ENCODE peak calls at places on chromosome 2, in seven cellular contexts. U is esophagus squamous epithelium; O is stimulated activated CD4-positive, alpha-beta T cell treated with anti-CD3 and anti-CD28 coated beads, TNF-alpha, amount 100 ng/mL, for 24 hours; Z is heart right ventricle; I is T-cell; G is iPS-NIHi11; H is ELR. B is an unnamed sample.

GRCh38 chr2:64789466-64790320 is 136.0 kb upstream of the SERTAD2 start:
- DNase-seq in U (no peak), O (no peak), Z (no peak), I (no peak), G (no peak), H (no peak), B (no peak)

GRCh38 chr2:96111823-96112500 is 4.4 kb downstream of the ADRA2B start:
- DNase-seq in U (no peak), O (no peak), Z (no peak), I (no peak), G (no peak), H (no peak), B (no peak)

GRCh38 chr2:144648837-144649485 is 129.0 kb upstream of the ZEB2 start:
- DNase-seq in U (no peak), O (no peak), Z (no peak), I (no peak), G (peak; percentile 29), H (no peak), B (peak; percentile 72)

GRCh38 chr2:149441255-149441654 is 110.9 kb downstream of the LYPD6 start:
- DNase-seq in U (no peak), O (no peak), Z (no peak), I (no peak), G (no peak), H (no peak), B (no peak)

GRCh38 chr2:233961905-233962304 is 44.7 kb downstream of the TRPM8 start:
- DNase-seq in U (no peak), O (no peak), Z (no peak), I (no peak), G (no peak), H (no peak), B (no peak)

GRCh38 chr2:43445781-43446180 is 150.1 kb downstream of the THADA start:
- DNase-seq in U (no peak), O (no peak), Z (no peak), I (no peak), G (no peak), H (no peak), B (no peak)

GRCh38 chr2:181546086-181546485 is 88.9 kb downstream of the ITGA4 start:
- DNase-seq in U (no peak), O (no peak), Z (no peak), I (no peak), G (no peak), H (peak; percentile 63), B (no peak)

GRCh38 chr2:232937278-232937906 is 67.3 kb downstream of the SNORC start:
- DNase-seq in U (no peak), O (no peak), Z (no peak), I (no peak), G (no peak), H (peak; percentile 69), B (no peak)

GRCh38 chr2:48589170-48589767 is 28.4 kb upstream of the GTF2A1L start:
- DNase-seq in U (no peak), O (no peak), Z (no peak), I (no peak), G (peak; percentile 40), H (peak; percentile 58), B (peak; percentile 44)